ENCODE peak calls at places on chromosomes 16 and 17, in four cellular contexts. C is IMR-90, U is H9, P is H1. R is an unnamed sample.

GRCh38 chr16:53417011-53417410 is 17.3 kb upstream of the RBL2 start:
- DNase-seq in C (peak; percentile 4), U (no peak), P (no peak), R (peak; percentile 20)

GRCh38 chr17:55294042-55294751 is 29.4 kb downstream of the HLF start:
- DNase-seq in C (no peak), U (no peak), P (no peak), R (no peak)

GRCh38 chr17:62892870-62893338 is 73.1 kb upstream of the TANC2 start:
- DNase-seq in C (peak; percentile 93), U (peak; percentile 47), P (no peak), R (peak; percentile 70)

GRCh38 chr17:77405867-77406513 is 265.2 kb downstream of the SEC14L1 start:
- DNase-seq in C (no peak), U (no peak), P (no peak), R (no peak)

GRCh38 chr17:3935140-3935542 is 18.9 kb upstream of the P2RX1 start:
- DNase-seq in C (peak; percentile 72), U (peak; percentile 96), P (peak; percentile 80), R (peak; percentile 89)

GRCh38 chr16:57889111-57889510 is 81.8 kb downstream of the CNGB1 start:
- DNase-seq in C (no peak), U (no peak), P (no peak), R (no peak)

GRCh38 chr17:81912441-81913309 is 1.5 kb upstream of the PCYT2 start:
- DNase-seq in C (no peak), U (no peak), P (no peak), R (no peak)

GRCh38 chr17:64106918-64107317 is 23.0 kb downstream of the ERN1 start:
- DNase-seq in C (no peak), U (no peak), P (no peak), R (no peak)

GRCh38 chr16:16048904-16049582 is 99.6 kb downstream of the ABCC1 start:
- DNase-seq in C (no peak), U (no peak), P (no peak), R (peak; percentile 49)

GRCh38 chr17:45791935-45792334 is 7.8 kb downstream of the CRHR1 start:
- DNase-seq in C (no peak), U (no peak), P (no peak), R (no peak)

GRCh38 chr17:60554377-60554788 is 28.3 kb upstream of the APPBP2 start:
- DNase-seq in C (peak; percentile 85), U (no peak), P (no peak), R (no peak)

GRCh38 chr17:21253646-21254441 is 634 bp upstream of the NATD1 start:
- DNase-seq in C (no peak), U (no peak), P (no peak), R (no peak)

DNA sequence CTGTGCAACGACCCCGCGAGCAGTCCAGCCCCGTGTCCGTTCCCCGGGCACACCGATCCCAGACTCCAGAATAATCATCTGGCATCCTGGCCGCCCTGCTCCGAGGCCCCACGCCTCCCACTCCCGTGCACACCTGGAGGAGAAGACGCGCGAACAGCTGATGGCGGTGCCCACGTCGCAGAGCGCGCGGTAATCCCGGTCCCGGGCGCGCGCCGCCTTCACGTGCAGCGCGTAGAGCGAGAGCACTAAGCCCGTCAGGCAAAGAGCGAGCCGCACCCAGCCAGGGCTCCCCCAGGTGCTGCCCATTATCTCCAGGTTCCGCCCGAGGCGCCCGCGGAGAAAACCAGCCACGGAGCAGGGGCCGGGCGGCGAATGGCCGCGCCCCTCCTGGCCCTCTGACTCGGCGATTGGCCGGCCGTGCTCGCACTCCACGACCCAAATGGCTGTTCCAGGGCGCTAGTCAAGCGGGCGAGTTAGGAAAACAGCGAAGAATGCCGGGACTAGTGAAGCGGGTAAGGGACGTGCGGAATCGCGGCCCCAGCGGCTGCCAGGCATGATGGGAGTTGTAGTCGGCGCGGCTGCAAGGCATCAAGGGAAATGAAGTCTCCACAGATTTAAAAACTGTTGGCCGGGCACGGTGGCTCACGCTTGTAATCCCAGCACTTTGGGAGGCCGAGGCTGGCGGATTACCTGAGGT is at the start of gene VKORC1:
- DNase-seq in C (peak; percentile 97), U (peak; percentile 98), P (peak; percentile 90), R (peak; percentile 99)
- H2AK5ac ChIP-seq in C (peak within 1 kb of the TSS; percentile 96), U (no peak within 1 kb of the TSS), P (peak within 1 kb of the TSS; percentile 53), R (peak within 1 kb of the TSS; percentile 65)

GRCh38 chr17:33753452-33753851 is 460.4 kb upstream of the ASIC2 start:
- DNase-seq in C (no peak), U (no peak), P (no peak), R (no peak)
- H3K56ac ChIP-seq in C (no peak overlapping the region), U (no peak overlapping the region), P (no peak overlapping the region), R (no peak overlapping the region)

DNA sequence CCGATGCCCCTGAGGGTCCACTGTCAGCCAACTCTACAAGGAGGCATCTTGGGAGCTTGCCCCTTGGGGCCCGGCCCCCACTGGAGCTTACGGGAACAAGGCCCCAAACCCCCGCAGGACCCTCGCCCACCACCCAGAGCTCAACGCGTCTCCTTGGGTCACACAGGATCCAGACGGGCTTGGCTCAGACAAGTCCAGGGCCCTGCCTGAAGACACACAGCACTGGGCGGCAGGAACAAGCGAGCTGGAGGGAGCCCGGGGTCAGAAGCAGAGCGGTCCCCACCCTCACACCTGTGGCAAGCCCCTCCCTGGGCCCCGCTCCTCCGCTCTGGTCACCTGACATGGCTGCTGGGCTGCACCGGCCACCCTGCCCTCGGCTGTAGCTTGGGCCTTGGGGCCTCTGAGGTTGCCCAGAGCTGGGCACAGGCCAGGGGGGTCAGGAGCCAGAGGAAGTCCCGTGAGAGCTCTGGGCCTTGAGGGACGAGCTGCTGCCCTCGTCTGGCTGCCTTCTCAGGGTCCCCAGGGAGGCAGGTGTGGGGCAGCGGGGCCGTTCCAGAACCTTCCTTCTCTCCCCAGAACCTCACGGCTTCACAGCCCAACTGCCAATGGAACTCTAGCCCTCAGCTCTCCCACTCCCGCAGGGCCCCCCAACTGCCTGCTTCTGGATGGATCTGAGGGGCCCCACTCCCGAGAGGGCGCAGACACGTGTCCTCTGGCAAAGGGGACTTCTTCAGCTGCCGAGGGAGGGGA is at the start of gene CCDC154:
- DNase-seq in C (no peak), U (no peak), P (no peak), R (no peak)
- H2AK5ac ChIP-seq in C (no peak within 1 kb of the TSS), U (no peak within 1 kb of the TSS), P (no peak within 1 kb of the TSS), R (no peak within 1 kb of the TSS)

GRCh38 chr17:74118504-74118903 is 85.0 kb upstream of the RPL38 start:
- DNase-seq in C (no peak), U (peak; percentile 98), P (peak; percentile 74), R (peak; percentile 97)

GRCh38 chr17:74119049-74119580 is 84.4 kb upstream of the RPL38 start:
- DNase-seq in C (no peak), U (peak; percentile 29), P (no peak), R (no peak)

GRCh38 chr17:74117999-74118421 is 85.5 kb upstream of the RPL38 start:
- DNase-seq in C (no peak), U (peak; percentile 62), P (no peak), R (peak; percentile 77)

GRCh38 chr17:74117087-74117486 is 86.4 kb upstream of the RPL38 start:
- DNase-seq in C (no peak), U (peak; percentile 32), P (no peak), R (no peak)

GRCh38 chr17:74119960-74120359 is 83.5 kb upstream of the RPL38 start:
- DNase-seq in C (no peak), U (peak; percentile 25), P (no peak), R (no peak)
- H3K56ac ChIP-seq in C (no peak overlapping the region), U (no peak overlapping the region), P (no peak overlapping the region), R (no peak overlapping the region)

GRCh38 chr17:41530062-41531048 is 2.2 kb upstream of the KRT19 start:
- DNase-seq in C (peak; percentile 93), U (no peak), P (no peak), R (peak; percentile 98)
- H2AK5ac ChIP-seq in C (peak overlapping the region; percentile 88), U (no peak overlapping the region), P (peak overlapping the region; percentile 61), R (peak overlapping the region; percentile 91)

R was measured in mesendoderm.